ENCODE peak calls at places on chromosome 1, in six cellular contexts. F is GM13977; P is osteocyte; V is activated CD8-positive, alpha-beta T cell treated with anti-CD3 and anti-CD28 coated beads for 36 hours; E is PC-3; D is Calu3. C is an unnamed sample.

GRCh38 chr1:20486457-20487235 is 636 bp upstream of the CAMK2N1 start:
- DNase-seq in F (no peak), P (peak; percentile 89), V (no peak), E (peak; percentile 69), D (peak; percentile 78), C (peak; percentile 80)

GRCh38 chr1:76054357-76054756 is 20.2 kb upstream of the ST6GALNAC3 start:
- DNase-seq in F (no peak), P (no peak), V (no peak), E (no peak), D (no peak), C (no peak)

GRCh38 chr1:185157599-185158469 is 867 bp downstream of the SWT1 start:
- DNase-seq in F (no peak), P (no peak), V (no peak), E (peak; percentile 5), D (no peak), C (no peak)

GRCh38 chr1:230303822-230304221 is 122.3 kb downstream of the PGBD5 start:
- DNase-seq in F (no peak), P (no peak), V (peak; percentile 29), E (peak; percentile 28), D (no peak), C (no peak)

GRCh38 chr1:182565537-182565936 is 23.5 kb downstream of the RNASEL start:
- DNase-seq in F (no peak), P (no peak), V (no peak), E (no peak), D (no peak), C (no peak)

GRCh38 chr1:8545078-8545477 is 227.2 kb downstream of the SLC45A1 start:
- DNase-seq in F (no peak), P (no peak), V (peak; percentile 39), E (peak; percentile 56), D (no peak), C (no peak)

GRCh38 chr1:118481091-118481490 is 296.1 kb upstream of the SPAG17 start:
- DNase-seq in F (no peak), P (no peak), V (no peak), E (peak; percentile 3), D (no peak), C (no peak)

GRCh38 chr1:111576547-111576946 is 43.0 kb upstream of the RAP1A start:
- DNase-seq in F (no peak), P (no peak), V (no peak), E (no peak), D (peak; percentile 4), C (no peak)

GRCh38 chr1:47536646-47537118 is 98.8 kb downstream of the FOXD2 start:
- DNase-seq in F (no peak), P (no peak), V (no peak), E (no peak), D (no peak), C (no peak)

GRCh38 chr1:26472330-26472900 is at the start of gene HMGN2:
- DNase-seq in F (peak; percentile 88), P (peak; percentile 96), V (peak; percentile 94), E (peak; percentile 87), D (peak; percentile 87), C (peak; percentile 92)

GRCh38 chr1:160206421-160207117 is 1.4 kb downstream of the PEA15 start:
- DNase-seq in F (peak; percentile 44), P (no peak), V (no peak), E (peak; percentile 68), D (peak; percentile 28), C (no peak)

GRCh38 chr1:109668123-109668800 is 405 bp downstream of the GSTM2 start:
- DNase-seq in F (peak; percentile 5), P (no peak), V (no peak), E (no peak), D (no peak), C (no peak)

GRCh38 chr1:187985145-187985896 is 1156.6 kb downstream of the PLA2G4A start:
- DNase-seq in F (no peak), P (no peak), V (no peak), E (no peak), D (no peak), C (no peak)

GRCh38 chr1:7187121-7187510 is 401.9 kb downstream of the CAMTA1 start:
- DNase-seq in F (no peak), P (no peak), V (no peak), E (no peak), D (no peak), C (no peak)
- TF ChIP-seq CTCF in F (no peak), P (no peak), V (no peak), E (no peak), D (no peak), C (no peak)

GRCh38 chr1:24778141-24778540 is 32.9 kb downstream of the CLIC4 start:
- DNase-seq in F (no peak), P (no peak), V (no peak), E (no peak), D (no peak), C (no peak)

GRCh38 chr1:24776821-24777220 is 31.6 kb downstream of the CLIC4 start:
- DNase-seq in F (no peak), P (no peak), V (no peak), E (no peak), D (no peak), C (no peak)

GRCh38 chr1:24773618-24774017 is 28.4 kb downstream of the CLIC4 start:
- DNase-seq in F (no peak), P (no peak), V (no peak), E (no peak), D (no peak), C (no peak)

GRCh38 chr1:24775348-24775747 is 30.1 kb downstream of the CLIC4 start:
- DNase-seq in F (no peak), P (no peak), V (no peak), E (no peak), D (no peak), C (no peak)

DNA sequence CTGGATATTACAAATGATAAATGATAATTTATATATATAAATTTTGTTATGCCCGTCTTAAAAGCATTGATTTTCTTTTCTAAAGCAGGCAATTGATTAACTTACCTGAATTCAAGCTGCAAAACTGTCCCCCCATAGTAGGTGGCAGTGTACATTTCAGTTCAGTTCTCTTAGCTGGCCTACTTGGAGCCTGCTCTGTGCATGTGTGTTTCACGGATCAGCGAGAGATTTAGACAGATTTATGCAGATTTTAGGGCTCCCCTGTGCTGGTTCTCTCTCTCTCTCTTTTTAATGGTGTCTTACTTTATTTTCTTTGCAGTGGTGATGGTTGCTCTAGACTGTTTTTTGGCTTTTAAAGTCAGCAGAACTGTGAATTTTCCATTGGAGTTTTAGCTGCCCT is 30.7 kb downstream of the CLIC4 start:
- DNase-seq in F (no peak), P (no peak), V (no peak), E (no peak), D (no peak), C (no peak)
- TF ChIP-seq CTCF in F (no peak), P (no peak), V (no peak), E (no peak), D (no peak), C (no peak)

DNA sequence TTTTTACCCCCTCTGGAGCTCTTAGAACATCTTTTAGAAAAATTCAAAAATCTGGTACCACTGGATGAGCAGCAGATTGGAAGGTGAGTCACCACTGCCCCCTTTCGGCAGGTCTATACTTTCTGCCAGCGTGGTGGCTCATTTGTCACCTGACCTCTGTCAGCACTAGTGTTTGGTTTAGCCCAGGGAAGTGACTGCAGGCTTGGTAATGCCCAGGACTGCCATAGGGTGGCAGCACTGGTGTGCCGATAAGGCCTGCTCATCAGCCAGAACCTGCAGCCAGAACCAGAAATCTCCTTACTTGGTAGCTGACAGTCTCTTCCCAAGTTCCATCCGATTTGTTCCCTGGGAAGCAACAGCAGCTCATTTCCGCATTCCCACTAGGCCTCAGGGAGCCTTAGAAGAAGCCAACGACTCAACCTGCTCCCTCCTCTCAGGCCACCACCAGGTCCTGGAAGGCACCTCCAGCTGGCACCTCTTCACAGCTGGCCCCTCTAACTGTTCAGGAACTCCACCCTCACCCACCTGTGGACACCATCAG is 6.8 kb downstream of the SMIM12 start:
- DNase-seq in F (peak; percentile 91), P (peak; percentile 95), V (peak; percentile 95), E (peak; percentile 97), D (peak; percentile 92), C (peak; percentile 94)
- TF ChIP-seq CTCF in F (peak; percentile 89), P (peak; percentile 94), V (peak; percentile 93), E (peak; percentile 99), D (peak; percentile 97), C (peak; percentile 99)

DNA sequence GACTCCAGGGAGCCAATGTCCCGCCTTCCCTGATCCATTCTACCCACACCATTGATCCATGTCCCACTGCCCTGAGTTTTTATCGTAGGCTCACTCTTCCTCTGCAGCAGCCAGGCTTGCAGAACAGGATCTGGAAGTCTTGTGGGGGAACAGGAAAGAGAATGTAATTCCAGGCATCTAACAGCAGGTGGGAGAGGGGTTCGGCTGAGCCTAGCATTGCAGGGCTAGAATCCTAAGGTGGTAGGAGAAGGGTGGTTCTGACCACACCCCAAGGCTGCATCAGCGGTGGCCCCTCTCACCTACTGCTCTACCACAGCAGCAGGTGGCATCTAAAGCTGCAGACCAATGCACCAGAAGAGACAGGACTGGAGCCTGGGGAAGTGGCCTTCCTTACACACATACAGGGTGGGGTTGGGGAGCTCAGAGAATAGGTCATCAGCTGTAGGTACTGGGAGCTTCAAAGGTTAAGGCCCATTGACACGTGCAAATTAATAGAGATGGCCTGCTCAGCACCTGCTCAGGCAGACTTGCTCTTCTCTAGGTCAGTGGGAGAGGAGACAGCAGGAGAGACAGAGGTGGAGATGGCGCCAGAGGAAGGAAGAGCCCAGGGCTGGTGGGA is 20.5 kb downstream of the KNCN start:
- DNase-seq in F (no peak), P (no peak), V (no peak), E (peak; percentile 72), D (peak; percentile 71), C (no peak)
- TF ChIP-seq CTCF in F (no peak), P (no peak), V (no peak), E (peak; percentile 50), D (peak; percentile 33), C (peak; percentile 50)

DNA sequence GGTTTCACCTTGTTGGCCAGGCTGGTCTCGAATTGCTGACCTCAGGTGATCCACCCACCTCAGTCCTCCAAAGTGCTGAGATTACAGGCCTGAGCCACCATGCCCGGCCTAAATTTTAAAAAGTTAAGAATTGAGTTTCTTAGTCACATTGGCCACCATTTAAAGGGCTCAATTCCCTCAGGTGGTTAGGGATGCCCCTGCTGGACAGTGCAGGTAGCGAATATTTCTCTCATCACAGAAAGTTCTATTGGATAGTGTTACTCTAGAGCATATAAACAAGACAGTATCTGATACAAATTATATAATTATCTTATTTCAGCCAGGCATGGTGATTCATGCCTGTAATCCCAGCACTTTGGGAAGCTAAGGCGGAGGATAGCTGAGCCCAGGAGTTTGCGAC is 320.2 kb downstream of the ZP4 start:
- DNase-seq in F (no peak), P (no peak), V (no peak), E (peak; percentile 11), D (no peak), C (no peak)
- TF ChIP-seq CTCF in F (no peak), P (no peak), V (no peak), E (peak; percentile 25), D (no peak), C (peak; percentile 58)

GRCh38 chr1:234125283-234125682 is 220.8 kb downstream of the SLC35F3 start:
- DNase-seq in F (peak; percentile 42), P (no peak), V (peak; percentile 75), E (peak; percentile 53), D (peak; percentile 54), C (no peak)
- TF ChIP-seq CTCF in F (peak; percentile 30), P (no peak), V (peak; percentile 39), E (peak; percentile 81), D (peak; percentile 14), C (peak; percentile 66)

C was measured in type B pancreatic cell.